ENCODE peak calls at places on chromosomes 7 and 10, in six cellular contexts. H is GM04503; I is SK-N-SH; G is central memory CD8-positive, alpha-beta T cell; M is A549; U is NCI-H187. K is an unnamed sample.

GRCh38 chr7:135862586-135863361 is 114.2 kb upstream of the FAM180A start:
- DNase-seq in H (no peak), I (no peak), G (no peak), M (no peak), U (peak), K (no peak)

GRCh38 chr7:7212612-7213011 is 30.3 kb downstream of the C1GALT1 start:
- DNase-seq in H (no peak), I (no peak), G (no peak), M (peak), U (no peak), K (no peak)

GRCh38 chr10:86711957-86712708 is 43.8 kb downstream of the LDB3 start:
- DNase-seq in H (no peak), I (peak), G (no peak), M (peak), U (no peak), K (no peak)

GRCh38 chr7:541661-542060 is 22.0 kb upstream of the PDGFA start:
- DNase-seq in H (no peak), I (no peak), G (no peak), M (no peak), U (no peak), K (no peak)

GRCh38 chr7:23544913-23545354 is 13.2 kb upstream of the TRA2A start:
- DNase-seq in H (no peak), I (no peak), G (no peak), M (peak), U (no peak), K (peak)

GRCh38 chr10:70584941-70585544 is 17.5 kb downstream of the PRF1 start:
- DNase-seq in H (no peak), I (peak), G (no peak), M (no peak), U (peak), K (peak)

GRCh38 chr7:112907658-112908057 is 117.5 kb upstream of the TMEM168 start:
- DNase-seq in H (no peak), I (no peak), G (no peak), M (no peak), U (no peak), K (no peak)

GRCh38 chr10:6327906-6328707 is 125.4 kb downstream of the PFKFB3 start:
- DNase-seq in H (no peak), I (no peak), G (no peak), M (no peak), U (no peak), K (no peak)

GRCh38 chr10:22317771-22318565 is 1.8 kb downstream of the COMMD3 start:
- DNase-seq in H (no peak), I (no peak), G (no peak), M (no peak), U (no peak), K (no peak)

GRCh38 chr10:44752451-44753441 is 158.4 kb upstream of the TMEM72 start:
- DNase-seq in H (peak), I (no peak), G (no peak), M (peak), U (no peak), K (peak)

GRCh38 chr7:67753891-67754290 is 757.3 kb downstream of the TYW1 start:
- DNase-seq in H (no peak), I (no peak), G (no peak), M (no peak), U (no peak), K (no peak)

GRCh38 chr7:100677308-100678095 is 4.0 kb downstream of the GNB2 start:
- DNase-seq in H (no peak), I (peak), G (no peak), M (no peak), U (no peak), K (no peak)

GRCh38 chr10:94103902-94104301 is 110.2 kb downstream of the PLCE1 start:
- DNase-seq in H (no peak), I (no peak), G (no peak), M (peak), U (no peak), K (no peak)

GRCh38 chr7:132380065-132380464 is 196.2 kb downstream of the PLXNA4 start:
- DNase-seq in H (peak), I (no peak), G (no peak), M (no peak), U (no peak), K (no peak)

K was measured in NCI-H748 treated with DMSO at 0.1 percent for 48 hours.